ENCODE peak calls at places on chromosomes 2 and 18, in seven cellular contexts. O, K, F, W, E, S and T are unnamed samples.

GRCh38 chr2:234686088-234686890 is 189.4 kb upstream of the ARL4C start:
- DNase-seq in O (no peak), K (peak), F (no peak), W (no peak), E (no peak), S (no peak), T (no peak)

GRCh38 chr18:60809937-60810336 is 437.4 kb upstream of the MC4R start:
- DNase-seq in O (no peak), K (no peak), F (no peak), W (no peak), E (no peak), S (no peak), T (no peak)

GRCh38 chr18:38611036-38611964 is 1045.7 kb upstream of the CELF4 start:
- DNase-seq in O (no peak), K (no peak), F (no peak), W (peak), E (no peak), S (no peak), T (peak)

GRCh38 chr2:241639385-241639784 is 1.9 kb downstream of the ATG4B start:
- DNase-seq in O (no peak), K (no peak), F (no peak), W (no peak), E (no peak), S (no peak), T (no peak)

GRCh38 chr2:64899081-64899865 is 89.9 kb upstream of the SLC1A4 start:
- DNase-seq in O (no peak), K (no peak), F (no peak), W (no peak), E (no peak), S (no peak), T (no peak)

GRCh38 chr2:228689049-228689448 is 507.6 kb upstream of the SPHKAP start:
- DNase-seq in O (no peak), K (no peak), F (no peak), W (no peak), E (no peak), S (peak), T (no peak)

GRCh38 chr2:191486584-191487320 is 191.2 kb upstream of the NABP1 start:
- DNase-seq in O (no peak), K (peak), F (no peak), W (no peak), E (peak), S (no peak), T (no peak)

GRCh38 chr2:167264380-167264779 is 376.1 kb downstream of the XIRP2 start:
- DNase-seq in O (no peak), K (peak), F (no peak), W (no peak), E (no peak), S (no peak), T (no peak)

GRCh38 chr2:9328931-9329330 is 94.4 kb downstream of the ITGB1BP1 start:
- DNase-seq in O (no peak), K (no peak), F (no peak), W (no peak), E (no peak), S (no peak), T (no peak)

GRCh38 chr2:100194951-100195350 is 52.6 kb upstream of the AFF3 start:
- DNase-seq in O (no peak), K (no peak), F (no peak), W (no peak), E (no peak), S (no peak), T (no peak)

GRCh38 chr2:15243762-15244161 is 317.4 kb downstream of the NBAS start:
- DNase-seq in O (no peak), K (peak), F (no peak), W (no peak), E (peak), S (peak), T (no peak)

GRCh38 chr2:209322905-209323517 is 100.8 kb upstream of the MAP2 start:
- DNase-seq in O (no peak), K (no peak), F (no peak), W (no peak), E (no peak), S (no peak), T (no peak)

GRCh38 chr2:236674646-236675045 is 105.0 kb downstream of the ACKR3 start:
- DNase-seq in O (no peak), K (no peak), F (no peak), W (no peak), E (no peak), S (no peak), T (no peak)

GRCh38 chr2:147495741-147496140 is 349.1 kb upstream of the ACVR2A start:
- DNase-seq in O (no peak), K (no peak), F (no peak), W (no peak), E (no peak), S (no peak), T (no peak)

GRCh38 chr18:49658871-49659378 is 97.1 kb downstream of the LIPG start:
- DNase-seq in O (no peak), K (no peak), F (no peak), W (no peak), E (no peak), S (no peak), T (no peak)

GRCh38 chr2:149040451-149040850 is 2.0 kb downstream of the LYPD6B start:
- DNase-seq in O (no peak), K (peak), F (peak), W (peak), E (no peak), S (no peak), T (no peak)

GRCh38 chr18:60146220-60146960 is 226.2 kb downstream of the MC4R start:
- DNase-seq in O (no peak), K (no peak), F (no peak), W (no peak), E (no peak), S (no peak), T (no peak)

GRCh38 chr2:24489465-24489864 is 1.6 kb upstream of the NCOA1 start:
- DNase-seq in O (no peak), K (no peak), F (no peak), W (no peak), E (no peak), S (no peak), T (no peak)

GRCh38 chr2:45212953-45213635 is 203.8 kb upstream of the SIX2 start:
- DNase-seq in O (no peak), K (no peak), F (no peak), W (no peak), E (no peak), S (no peak), T (no peak)

GRCh38 chr2:67854103-67854502 is 208.7 kb downstream of the C1D start:
- DNase-seq in O (no peak), K (no peak), F (no peak), W (no peak), E (no peak), S (peak), T (no peak)

GRCh38 chr18:13501896-13502295 is 224.5 kb downstream of the FAM210A start:
- DNase-seq in O (no peak), K (no peak), F (no peak), W (peak), E (no peak), S (no peak), T (no peak)

GRCh38 chr2:147352294-147352693 is 492.5 kb upstream of the ACVR2A start:
- DNase-seq in O (no peak), K (no peak), F (no peak), W (no peak), E (no peak), S (peak), T (no peak)

GRCh38 chr2:232949016-232949415 is 64.0 kb downstream of the NGEF start:
- DNase-seq in O (no peak), K (no peak), F (no peak), W (no peak), E (no peak), S (no peak), T (no peak)

GRCh38 chr18:79760881-79761280 is 36.9 kb upstream of the KCNG2 start:
- DNase-seq in O (no peak), K (no peak), F (no peak), W (no peak), E (no peak), S (no peak), T (no peak)

GRCh38 chr2:86042256-86043168 is 63.2 kb downstream of the POLR1A start:
- DNase-seq in O (no peak), K (no peak), F (no peak), W (no peak), E (no peak), S (no peak), T (peak)

GRCh38 chr2:157900684-157901083 is 24.6 kb upstream of the ACVR1 start:
- DNase-seq in O (no peak), K (no peak), F (no peak), W (no peak), E (no peak), S (no peak), T (no peak)